ENCODE peak calls at places on chromosome 1, in eight cellular contexts. C is stomach; U is WERI-Rb-1; O is CD4-positive, alpha-beta T cell; R is GM12878; A is GM13977; N is OCI-LY7; K is mucosa of descending colon. H is an unnamed sample.

GRCh38 chr1:223515915-223516314 is 122.7 kb downstream of the CCDC185 start:
- DNase-seq in C (no peak), U (peak), O (no peak), R (no peak), A (no peak), N (no peak), K (no peak), H (no peak)

GRCh38 chr1:109789771-109790170 is 26.0 kb upstream of the EPS8L3 start:
- DNase-seq in C (peak), U (peak), O (no peak), R (no peak), A (no peak), N (no peak), K (no peak), H (no peak)

GRCh38 chr1:189899686-189900495 is 577.8 kb downstream of the BRINP3 start:
- DNase-seq in C (no peak), U (no peak), O (no peak), R (no peak), A (no peak), N (no peak), K (no peak), H (no peak)

GRCh38 chr1:168341576-168341975 is 60.9 kb downstream of the TBX19 start:
- DNase-seq in C (no peak), U (no peak), O (no peak), R (no peak), A (no peak), N (no peak), K (no peak), H (peak)

GRCh38 chr1:201259476-201260235 is 23.6 kb upstream of the PKP1 start:
- DNase-seq in C (no peak), U (peak), O (no peak), R (no peak), A (no peak), N (no peak), K (peak), H (peak)

GRCh38 chr1:219726480-219727272 is 113.8 kb upstream of the ZC3H11B start:
- DNase-seq in C (no peak), U (no peak), O (no peak), R (no peak), A (no peak), N (peak), K (no peak), H (no peak)

GRCh38 chr1:21865943-21866628 is 54.0 kb downstream of the LDLRAD2 start:
- DNase-seq in C (no peak), U (peak), O (no peak), R (peak), A (peak), N (peak), K (no peak), H (no peak)

GRCh38 chr1:151993734-151994496 is at the start of gene S100A10:
- DNase-seq in C (peak), U (peak), O (peak), R (no peak), A (peak), N (no peak), K (peak), H (peak)

GRCh38 chr1:202615501-202616354 is 94.5 kb downstream of the SYT2 start:
- DNase-seq in C (no peak), U (no peak), O (no peak), R (peak), A (peak), N (peak), K (no peak), H (peak)

GRCh38 chr1:165943198-165943597 is 115.8 kb downstream of the UCK2 start:
- DNase-seq in C (no peak), U (no peak), O (no peak), R (no peak), A (peak), N (no peak), K (no peak), H (peak)

GRCh38 chr1:13764933-13765332 is 64.9 kb downstream of the PRDM2 start:
- DNase-seq in C (no peak), U (no peak), O (no peak), R (no peak), A (no peak), N (peak), K (no peak), H (no peak)

GRCh38 chr1:165857046-165857801 is 29.8 kb downstream of the UCK2 start:
- DNase-seq in C (no peak), U (no peak), O (no peak), R (no peak), A (peak), N (no peak), K (no peak), H (peak)

GRCh38 chr1:145804235-145805045 is 19.5 kb downstream of the RNF115 start:
- DNase-seq in C (no peak), U (no peak), O (no peak), R (no peak), A (no peak), N (no peak), K (no peak), H (no peak)

GRCh38 chr1:196651637-196652215 is at the start of gene CFH:
- DNase-seq in C (no peak), U (no peak), O (no peak), R (no peak), A (no peak), N (no peak), K (no peak), H (peak)

GRCh38 chr1:235093013-235093618 is 35.5 kb downstream of the TOMM20 start:
- DNase-seq in C (peak), U (peak), O (no peak), R (no peak), A (no peak), N (peak), K (peak), H (no peak)

GRCh38 chr1:32871364-32872188 is 864 bp upstream of the FNDC5 start:
- DNase-seq in C (no peak), U (peak), O (no peak), R (no peak), A (peak), N (no peak), K (no peak), H (no peak)

GRCh38 chr1:101290119-101290921 is 53.5 kb downstream of the S1PR1 start:
- DNase-seq in C (no peak), U (no peak), O (no peak), R (no peak), A (no peak), N (no peak), K (no peak), H (no peak)

GRCh38 chr1:94992161-94992560 is 65.3 kb upstream of the CNN3 start:
- DNase-seq in C (no peak), U (no peak), O (no peak), R (no peak), A (no peak), N (no peak), K (no peak), H (no peak)

GRCh38 chr1:30384286-30385245 is 338.8 kb downstream of the MATN1 start:
- DNase-seq in C (no peak), U (no peak), O (no peak), R (no peak), A (no peak), N (no peak), K (no peak), H (no peak)

GRCh38 chr1:224333309-224333926 is 3.4 kb upstream of the NVL start:
- DNase-seq in C (no peak), U (no peak), O (no peak), R (peak), A (peak), N (peak), K (no peak), H (peak)

GRCh38 chr1:203996126-203996525 is 76.8 kb upstream of the SOX13 start:
- DNase-seq in C (no peak), U (no peak), O (no peak), R (no peak), A (no peak), N (no peak), K (no peak), H (peak)

GRCh38 chr1:53944469-53945182 is 873 bp downstream of the IFT25 start:
- DNase-seq in C (no peak), U (peak), O (no peak), R (no peak), A (no peak), N (no peak), K (peak), H (no peak)

GRCh38 chr1:76238094-76238551 is 163.6 kb downstream of the ST6GALNAC3 start:
- DNase-seq in C (no peak), U (no peak), O (no peak), R (no peak), A (no peak), N (no peak), K (no peak), H (no peak)

GRCh38 chr1:30422251-30422650 is 301.1 kb downstream of the MATN1 start:
- DNase-seq in C (no peak), U (no peak), O (no peak), R (no peak), A (no peak), N (no peak), K (no peak), H (no peak)

GRCh38 chr1:232439011-232439410 is 190.9 kb downstream of the SIPA1L2 start:
- DNase-seq in C (no peak), U (no peak), O (no peak), R (no peak), A (no peak), N (no peak), K (no peak), H (no peak)

GRCh38 chr1:217891966-217892365 is 260.8 kb downstream of the SPATA17 start:
- DNase-seq in C (no peak), U (no peak), O (no peak), R (no peak), A (no peak), N (no peak), K (no peak), H (no peak)

GRCh38 chr1:44847786-44848185 is 4.7 kb upstream of the PTCH2 start:
- DNase-seq in C (no peak), U (peak), O (no peak), R (no peak), A (no peak), N (no peak), K (no peak), H (no peak)

GRCh38 chr1:151401125-151401788 is 1.9 kb downstream of the PSMB4 start:
- DNase-seq in C (no peak), U (no peak), O (no peak), R (no peak), A (no peak), N (no peak), K (no peak), H (no peak)

GRCh38 chr1:67316180-67316902 is 8.7 kb downstream of the IL12RB2 start:
- DNase-seq in C (no peak), U (no peak), O (no peak), R (no peak), A (no peak), N (no peak), K (no peak), H (no peak)

GRCh38 chr1:158212315-158212714 is 31.6 kb downstream of the CD1D start:
- DNase-seq in C (no peak), U (no peak), O (no peak), R (no peak), A (no peak), N (no peak), K (no peak), H (no peak)

GRCh38 chr1:96374076-96374762 is 347.4 kb upstream of the PTBP2 start:
- DNase-seq in C (no peak), U (no peak), O (no peak), R (no peak), A (no peak), N (no peak), K (no peak), H (no peak)

GRCh38 chr1:68228833-68229232 is 3.5 kb downstream of the WLS start:
- DNase-seq in C (no peak), U (no peak), O (no peak), R (no peak), A (no peak), N (no peak), K (no peak), H (no peak)

GRCh38 chr1:110714419-110715107 is 39.8 kb upstream of the KCNA3 start:
- DNase-seq in C (no peak), U (no peak), O (no peak), R (no peak), A (no peak), N (no peak), K (no peak), H (no peak)

GRCh38 chr1:214569357-214570004 is 18.1 kb upstream of the PTPN14 start:
- DNase-seq in C (no peak), U (no peak), O (no peak), R (no peak), A (no peak), N (no peak), K (no peak), H (peak)

GRCh38 chr1:220093361-220094015 is 444 bp upstream of the IARS2 start:
- DNase-seq in C (no peak), U (no peak), O (no peak), R (no peak), A (no peak), N (no peak), K (no peak), H (no peak)

GRCh38 chr1:38840281-38840680 is 19.3 kb downstream of the RRAGC start:
- DNase-seq in C (no peak), U (no peak), O (no peak), R (no peak), A (no peak), N (no peak), K (no peak), H (no peak)

GRCh38 chr1:38848069-38848468 is 11.5 kb downstream of the RRAGC start:
- DNase-seq in C (no peak), U (no peak), O (no peak), R (no peak), A (no peak), N (peak), K (no peak), H (no peak)

DNA sequence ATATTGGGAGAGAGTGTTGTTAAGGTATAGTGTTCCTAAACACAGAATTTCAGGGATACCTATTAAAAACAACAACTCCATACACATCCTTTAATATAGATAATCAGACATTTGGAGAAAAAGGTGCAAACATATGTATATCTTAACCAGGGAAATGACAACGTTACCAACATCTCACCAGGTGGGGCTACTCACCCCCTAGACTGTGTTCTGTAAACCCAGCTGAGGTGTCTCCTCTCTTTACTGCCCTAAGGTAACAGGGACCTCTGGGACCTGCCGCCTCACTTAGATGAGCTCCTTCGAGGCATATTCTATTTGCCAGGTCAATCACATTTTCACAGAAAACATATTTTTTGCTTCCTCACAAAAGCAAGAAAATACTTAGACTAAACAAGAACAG is 13.4 kb downstream of the RRAGC start:
- DNase-seq in C (no peak), U (no peak), O (no peak), R (no peak), A (no peak), N (no peak), K (no peak), H (no peak)
- TF ChIP-seq CTCF in C (no peak), U (no peak), O (no peak), R (peak), A (no peak), N (peak), K (no peak), H (no peak)

GRCh38 chr1:40842201-40842600 is 20.0 kb downstream of the CITED4 start:
- DNase-seq in C (no peak), U (no peak), O (no peak), R (no peak), A (no peak), N (no peak), K (no peak), H (no peak)

GRCh38 chr1:40839943-40840335 is 22.2 kb downstream of the CITED4 start:
- DNase-seq in C (no peak), U (no peak), O (no peak), R (no peak), A (no peak), N (no peak), K (no peak), H (no peak)

GRCh38 chr1:40841602-40842001 is 20.6 kb downstream of the CITED4 start:
- DNase-seq in C (no peak), U (no peak), O (no peak), R (no peak), A (no peak), N (no peak), K (no peak), H (no peak)

GRCh38 chr1:40838980-40839942 is 22.9 kb downstream of the CITED4 start:
- DNase-seq in C (no peak), U (no peak), O (no peak), R (no peak), A (no peak), N (no peak), K (no peak), H (no peak)

GRCh38 chr1:40840526-40841323 is 21.4 kb downstream of the CITED4 start:
- DNase-seq in C (no peak), U (no peak), O (no peak), R (no peak), A (no peak), N (no peak), K (no peak), H (no peak)
- TF ChIP-seq CTCF in C (no peak), U (no peak), O (no peak), R (peak), A (no peak), N (no peak), K (no peak), H (no peak)

GRCh38 chr1:174074757-174075156 is 52.6 kb upstream of the RC3H1 start:
- DNase-seq in C (no peak), U (no peak), O (no peak), R (no peak), A (peak), N (peak), K (no peak), H (peak)
- TF ChIP-seq CTCF in C (no peak), U (no peak), O (peak), R (no peak), A (peak), N (peak), K (no peak), H (peak)

DNA sequence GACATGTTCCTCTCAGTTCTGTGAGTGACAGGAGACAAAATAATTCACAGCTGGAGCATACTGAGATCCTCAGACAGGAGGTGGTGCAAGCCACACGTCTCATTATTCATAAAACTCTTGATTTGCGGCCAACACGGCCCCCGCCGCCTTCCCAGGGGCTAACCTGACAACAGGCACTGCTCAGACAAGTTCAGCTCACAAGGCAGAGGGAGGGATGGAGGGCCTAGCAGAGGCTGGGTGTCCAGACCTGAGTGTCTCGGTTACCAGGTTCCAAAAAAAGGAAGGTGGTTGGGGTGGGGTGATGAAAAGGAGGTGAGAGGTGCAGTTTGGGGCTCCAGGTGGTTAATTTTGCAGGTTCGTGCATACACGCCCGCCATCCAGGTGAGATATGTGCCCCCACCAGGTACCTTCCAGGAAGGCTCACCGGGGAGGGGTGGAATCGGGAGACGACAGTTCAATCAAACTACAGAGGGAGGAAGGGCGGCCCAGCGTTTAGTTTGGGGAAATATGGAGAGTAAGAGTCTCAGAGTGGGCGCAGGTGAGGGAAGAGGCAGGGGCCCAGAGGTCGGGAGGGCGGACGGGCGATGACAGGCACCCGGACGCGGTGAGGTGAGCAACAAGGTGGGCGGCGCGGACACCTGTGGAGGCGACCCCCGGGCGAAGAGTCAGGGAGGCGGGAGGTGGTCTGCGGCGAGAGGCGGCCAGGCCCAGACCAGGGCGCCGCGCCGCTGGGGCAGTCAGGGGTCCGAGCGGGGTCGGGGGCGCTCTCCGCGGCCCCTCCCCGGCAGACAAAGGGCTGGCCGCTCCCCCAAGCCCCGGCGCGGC is 635 bp downstream of the CTNNBIP1 start:
- DNase-seq in C (peak), U (no peak), O (peak), R (no peak), A (no peak), N (peak), K (peak), H (peak)
- TF ChIP-seq CTCF in C (no peak), U (no peak), O (no peak), R (peak), A (no peak), N (no peak), K (no peak), H (no peak)

GRCh38 chr1:51567653-51568052 is 48.6 kb upstream of the EPS15 start:
- DNase-seq in C (no peak), U (no peak), O (no peak), R (no peak), A (no peak), N (no peak), K (no peak), H (peak)

GRCh38 chr1:51572365-51572764 is 44.5 kb upstream of the OSBPL9 start:
- DNase-seq in C (no peak), U (no peak), O (no peak), R (no peak), A (no peak), N (no peak), K (no peak), H (no peak)

GRCh38 chr1:51568231-51568935 is 48.5 kb upstream of the OSBPL9 start:
- DNase-seq in C (no peak), U (no peak), O (no peak), R (no peak), A (no peak), N (no peak), K (no peak), H (no peak)

GRCh38 chr1:51570063-51570720 is 46.7 kb upstream of the OSBPL9 start:
- DNase-seq in C (no peak), U (no peak), O (no peak), R (no peak), A (no peak), N (peak), K (no peak), H (no peak)

GRCh38 chr1:51569284-51570062 is 47.4 kb upstream of the OSBPL9 start:
- DNase-seq in C (peak), U (peak), O (peak), R (peak), A (peak), N (peak), K (no peak), H (peak)
- TF ChIP-seq CTCF in C (no peak), U (no peak), O (no peak), R (no peak), A (peak), N (peak), K (no peak), H (peak)

DNA sequence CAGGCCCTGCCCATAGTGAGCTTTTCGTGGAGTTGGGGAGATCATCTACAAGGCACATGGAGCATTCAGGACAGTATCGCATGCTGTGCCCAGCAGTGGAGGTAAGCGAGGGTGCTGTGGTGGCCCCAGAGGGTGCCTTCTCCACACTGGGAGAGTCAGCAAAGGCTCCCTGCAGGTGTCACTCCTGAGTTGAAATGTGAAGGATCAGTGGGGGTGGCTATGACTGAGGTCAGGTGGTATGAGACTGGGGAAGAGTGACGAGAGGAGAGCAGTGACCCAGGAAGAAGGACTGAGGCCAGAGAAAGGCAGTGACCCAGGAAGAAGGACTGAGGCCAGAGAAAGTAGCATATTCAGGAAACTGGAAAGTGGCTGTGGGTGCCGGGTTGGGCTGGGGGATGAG is 53.0 kb downstream of the SPAG17 start:
- DNase-seq in C (no peak), U (no peak), O (no peak), R (no peak), A (no peak), N (no peak), K (no peak), H (no peak)
- TF ChIP-seq CTCF in C (no peak), U (no peak), O (no peak), R (no peak), A (peak), N (no peak), K (no peak), H (no peak)

GRCh38 chr1:116474921-116475849 is 95.6 kb downstream of the CD58 start:
- DNase-seq in C (peak), U (no peak), O (no peak), R (no peak), A (no peak), N (no peak), K (peak), H (no peak)
- TF ChIP-seq CTCF in C (no peak), U (no peak), O (no peak), R (no peak), A (no peak), N (no peak), K (no peak), H (no peak)